ENCODE peak calls at places on chromosomes 7 and 10, in nine cellular contexts. J is transverse colon, O is upper lobe of left lung, C is sigmoid colon, P is HepG2, M is SK-N-SH, Z is stomach, G is H1, N is suprapubic skin. I is an unnamed sample.

GRCh38 chr10:128001886-128002285 is 95.0 kb downstream of the PTPRE start:
- DNase-seq in J (no peak), O (no peak), C (peak; percentile 44), P (no peak), M (no peak), Z (no peak), G (no peak), N (no peak), I (no peak)

GRCh38 chr7:158959954-158960353 is 103.6 kb downstream of the DYNC2I1 start:
- DNase-seq in J (no peak), O (no peak), C (no peak), P (no peak), M (no peak), Z (no peak), G (no peak), N (no peak), I (no peak)

GRCh38 chr7:94129443-94130140 is 125.4 kb upstream of the BET1 start:
- DNase-seq in J (no peak), O (no peak), C (no peak), P (peak; percentile 19), M (no peak), Z (no peak), G (no peak), N (no peak), I (no peak)

GRCh38 chr10:1255600-1255999 is 199.4 kb downstream of the WDR37 start:
- DNase-seq in J (no peak), O (no peak), C (no peak), P (no peak), M (no peak), Z (no peak), G (no peak), N (no peak), I (no peak)

GRCh38 chr10:59580257-59580863 is 129.3 kb downstream of the SLC16A9 start:
- DNase-seq in J (no peak), O (no peak), C (no peak), P (peak; percentile 3), M (peak; percentile 45), Z (no peak), G (no peak), N (no peak), I (peak; percentile 42)

GRCh38 chr7:54687518-54688212 is 71.3 kb downstream of the SEC61G start:
- DNase-seq in J (peak; percentile 12), O (no peak), C (no peak), P (no peak), M (no peak), Z (no peak), G (no peak), N (no peak), I (no peak)

GRCh38 chr10:73858013-73858708 is 16.2 kb downstream of the CAMK2G start:
- DNase-seq in J (no peak), O (no peak), C (peak; percentile 54), P (no peak), M (no peak), Z (no peak), G (no peak), N (no peak), I (no peak)

GRCh38 chr7:80134105-80134535 is 511 bp upstream of the GNAI1 start:
- DNase-seq in J (no peak), O (no peak), C (no peak), P (no peak), M (no peak), Z (no peak), G (no peak), N (no peak), I (no peak)

GRCh38 chr10:4902571-4903011 is 60.6 kb upstream of the AKR1C1 start:
- DNase-seq in J (no peak), O (peak; percentile 47), C (no peak), P (peak; percentile 23), M (no peak), Z (no peak), G (no peak), N (no peak), I (no peak)

GRCh38 chr10:86400705-86401587 is 34.4 kb upstream of the GRID1 start:
- DNase-seq in J (peak; percentile 59), O (peak; percentile 37), C (peak; percentile 81), P (peak; percentile 27), M (peak; percentile 81), Z (peak; percentile 67), G (no peak), N (no peak), I (no peak)

GRCh38 chr10:33559105-33559504 is 224.6 kb upstream of the NRP1 start:
- DNase-seq in J (no peak), O (no peak), C (peak; percentile 65), P (no peak), M (peak; percentile 14), Z (no peak), G (no peak), N (no peak), I (no peak)

GRCh38 chr10:127922675-127923366 is 15.9 kb downstream of the PTPRE start:
- DNase-seq in J (peak; percentile 27), O (peak; percentile 94), C (peak; percentile 82), P (peak; percentile 9), M (peak; percentile 54), Z (peak; percentile 86), G (no peak), N (no peak), I (no peak)

GRCh38 chr10:44399478-44400451 is 14.9 kb upstream of the CXCL12 start:
- DNase-seq in J (no peak), O (no peak), C (no peak), P (no peak), M (no peak), Z (no peak), G (no peak), N (peak; percentile 38), I (no peak)

GRCh38 chr7:90821961-90822620 is 226.0 kb downstream of the CDK14 start:
- DNase-seq in J (no peak), O (no peak), C (no peak), P (no peak), M (no peak), Z (no peak), G (no peak), N (no peak), I (no peak)

GRCh38 chr7:90816511-90817142 is 220.5 kb downstream of the CDK14 start:
- DNase-seq in J (no peak), O (no peak), C (no peak), P (peak; percentile 2), M (peak; percentile 9), Z (no peak), G (no peak), N (no peak), I (no peak)

DNA sequence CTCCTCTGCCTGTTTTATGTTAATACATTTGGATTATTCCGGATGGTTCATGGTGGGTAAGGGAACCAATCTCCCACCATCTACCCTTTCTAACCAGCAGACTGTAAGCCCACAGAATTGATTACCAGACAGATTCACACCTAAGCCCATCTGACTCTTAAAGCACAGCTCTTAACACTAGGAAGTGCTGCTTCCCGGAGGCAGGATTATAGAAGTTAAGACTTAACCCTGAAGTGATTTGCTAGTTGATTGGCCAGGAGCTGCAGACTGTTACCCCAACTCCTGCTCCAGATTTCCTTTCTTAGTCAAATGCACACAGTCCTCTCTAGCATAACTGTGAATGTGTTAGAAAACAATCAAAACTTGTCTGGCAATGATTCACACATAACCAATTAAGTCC is 221.7 kb downstream of the CDK14 start:
- DNase-seq in J (no peak), O (no peak), C (no peak), P (no peak), M (no peak), Z (no peak), G (no peak), N (no peak), I (no peak)
- TF ChIP-seq POLR2AphosphoS5 in J (no peak), O (no peak), C (no peak), P (no peak), M (no peak), Z (no peak), G (no peak), N (no peak), I (no peak)

DNA sequence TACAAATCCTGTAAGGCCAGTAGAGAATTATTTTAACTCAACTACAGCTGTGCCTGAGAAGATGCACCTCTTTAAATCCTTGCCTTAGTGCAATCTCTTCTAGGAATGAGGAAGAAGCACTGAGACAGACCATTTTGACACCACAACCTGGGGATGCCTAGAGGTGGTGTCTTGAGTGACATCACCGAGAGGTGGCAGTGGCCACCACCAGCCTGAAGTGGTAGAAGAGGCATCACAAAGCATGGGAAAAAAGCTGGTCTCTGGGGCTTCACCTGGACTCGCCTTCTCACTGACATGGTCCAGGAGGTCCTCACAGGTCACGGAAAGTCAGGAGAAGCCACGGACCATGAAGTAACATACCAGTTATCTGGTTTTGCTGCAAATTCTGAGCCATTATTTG is 99.2 kb upstream of the PDLIM1 start:
- DNase-seq in J (no peak), O (no peak), C (no peak), P (no peak), M (no peak), Z (no peak), G (no peak), N (no peak), I (no peak)
- TF ChIP-seq EP300 in J (no peak), O (no peak), C (no peak), P (no peak), M (no peak), Z (no peak), G (no peak), N (no peak), I (no peak)

GRCh38 chr10:109883859-109884771 is 39.2 kb downstream of the XPNPEP1 start:
- DNase-seq in J (peak; percentile 51), O (peak; percentile 78), C (peak; percentile 89), P (peak; percentile 81), M (peak; percentile 80), Z (peak; percentile 58), G (peak; percentile 81), N (no peak), I (no peak)
- TF ChIP-seq POLR2AphosphoS5 in J (no peak), O (no peak), C (no peak), P (no peak), M (no peak), Z (peak; percentile 76), G (no peak), N (peak; percentile 46), I (peak; percentile 46)

GRCh38 chr7:102008535-102009262 is 191.3 kb downstream of the CUX1 start:
- DNase-seq in J (peak; percentile 79), O (no peak), C (no peak), P (no peak), M (no peak), Z (peak; percentile 69), G (no peak), N (no peak), I (no peak)

GRCh38 chr7:102018876-102019275 is 201.4 kb downstream of the CUX1 start:
- DNase-seq in J (no peak), O (no peak), C (no peak), P (no peak), M (no peak), Z (no peak), G (no peak), N (no peak), I (no peak)

GRCh38 chr7:102009628-102010027 is 192.2 kb downstream of the CUX1 start:
- DNase-seq in J (no peak), O (no peak), C (no peak), P (no peak), M (no peak), Z (no peak), G (no peak), N (no peak), I (no peak)

DNA sequence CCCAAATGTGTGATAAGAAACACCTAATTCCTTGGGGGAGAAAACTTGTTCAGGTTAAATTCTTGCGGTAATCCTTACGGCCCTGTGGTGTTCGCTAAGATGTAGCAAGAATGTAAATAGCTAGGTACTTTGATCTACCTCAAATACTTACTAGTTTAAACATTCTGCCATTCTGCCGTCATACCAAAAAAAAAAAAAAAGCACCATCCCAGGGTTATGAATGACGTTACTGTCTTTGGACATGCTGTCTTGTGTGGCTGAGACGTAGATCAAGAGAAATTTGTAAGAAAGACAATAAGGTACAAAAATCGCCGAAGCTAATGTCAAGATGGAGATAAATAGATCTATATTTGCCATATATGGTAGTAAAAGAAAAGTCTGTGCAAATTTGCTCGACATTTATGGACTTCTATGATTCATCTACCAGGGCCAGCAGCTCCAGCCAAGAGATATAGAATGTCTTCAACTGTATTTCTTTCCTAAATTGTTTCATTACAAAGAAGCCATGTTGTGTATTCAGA is 195.6 kb downstream of the CUX1 start:
- DNase-seq in J (no peak), O (no peak), C (no peak), P (peak; percentile 83), M (no peak), Z (no peak), G (no peak), N (no peak), I (no peak)
- TF ChIP-seq EP300 in J (no peak), O (no peak), C (no peak), P (peak; percentile 58), M (no peak), Z (no peak), G (no peak), N (no peak), I (no peak)